ENCODE peak calls at places on chromosome 9, in four cellular contexts. One of them, this sample, is unnamed.

GRCh38 chr9:104287255-104287872 is 193.3 kb downstream of the SMC2 start:
- DNase-seq in C1 segment of cervical spinal cord: no peak
- DNase-seq in NCI-H1092: no peak
- DNase-seq in AG04450: no peak
- DNase-seq in this sample: no peak

GRCh38 chr9:136928591-136928990 is 15.9 kb downstream of the FBXW5 start:
- DNase-seq in AG04450: no peak
- DNase-seq in NCI-H1092: no peak
- DNase-seq in C1 segment of cervical spinal cord: no peak
- DNase-seq in this sample: no peak

GRCh38 chr9:36748322-36748899 is 175.7 kb downstream of the MELK start:
- DNase-seq in NCI-H1092: no peak
- DNase-seq in AG04450: no peak
- DNase-seq in C1 segment of cervical spinal cord: no peak
- DNase-seq in this sample: no peak

GRCh38 chr9:80158150-80158549 is 586.4 kb downstream of the TLE4 start:
- DNase-seq in AG04450: no peak
- DNase-seq in C1 segment of cervical spinal cord: no peak
- DNase-seq in NCI-H1092: no peak
- DNase-seq in this sample: no peak

GRCh38 chr9:25864509-25864908 is 186.3 kb upstream of the TUSC1 start:
- DNase-seq in C1 segment of cervical spinal cord: no peak
- DNase-seq in AG04450: no peak
- DNase-seq in NCI-H1092: no peak
- DNase-seq in this sample: no peak

GRCh38 chr9:136545065-136545965 is 533 bp downstream of the NOTCH1 start:
- DNase-seq in C1 segment of cervical spinal cord: no peak
- DNase-seq in AG04450: no peak
- DNase-seq in NCI-H1092: no peak
- DNase-seq in this sample: no peak

GRCh38 chr9:89419978-89420394 is 77.9 kb downstream of the SEMA4D start:
- DNase-seq in NCI-H1092: no peak
- DNase-seq in C1 segment of cervical spinal cord: no peak
- DNase-seq in AG04450: no peak
- DNase-seq in this sample: no peak

GRCh38 chr9:2066312-2067273 is 51.4 kb downstream of the SMARCA2 start:
- DNase-seq in C1 segment of cervical spinal cord: no peak
- DNase-seq in NCI-H1092: no peak
- DNase-seq in AG04450: no peak
- DNase-seq in this sample: no peak

GRCh38 chr9:89492586-89492985 is 5.3 kb downstream of the SEMA4D start:
- DNase-seq in C1 segment of cervical spinal cord: no peak
- DNase-seq in NCI-H1092: no peak
- DNase-seq in AG04450: no peak
- DNase-seq in this sample: no peak

GRCh38 chr9:7983361-7983974 is 183.9 kb upstream of the DMAC1 start:
- DNase-seq in NCI-H1092: no peak
- DNase-seq in AG04450: no peak
- DNase-seq in C1 segment of cervical spinal cord: no peak
- DNase-seq in this sample: no peak

GRCh38 chr9:33329117-33329563 is 38.8 kb downstream of the NFX1 start:
- DNase-seq in NCI-H1092: no peak
- DNase-seq in AG04450: peak
- DNase-seq in C1 segment of cervical spinal cord: no peak
- DNase-seq in this sample: peak

GRCh38 chr9:16619897-16620296 is 250.6 kb downstream of the BNC2 start:
- DNase-seq in NCI-H1092: no peak
- DNase-seq in AG04450: no peak
- DNase-seq in C1 segment of cervical spinal cord: no peak
- DNase-seq in this sample: no peak

GRCh38 chr9:7912037-7912535 is 112.5 kb upstream of the DMAC1 start:
- DNase-seq in NCI-H1092: no peak
- DNase-seq in AG04450: no peak
- DNase-seq in C1 segment of cervical spinal cord: no peak
- DNase-seq in this sample: no peak

GRCh38 chr9:36132081-36132480 is 4.5 kb upstream of the GLIPR2 start:
- DNase-seq in C1 segment of cervical spinal cord: no peak
- DNase-seq in NCI-H1092: no peak
- DNase-seq in AG04450: no peak
- DNase-seq in this sample: no peak

GRCh38 chr9:25964239-25964638 is 286.0 kb upstream of the TUSC1 start:
- DNase-seq in NCI-H1092: peak
- DNase-seq in AG04450: peak
- DNase-seq in C1 segment of cervical spinal cord: no peak
- DNase-seq in this sample: peak

GRCh38 chr9:17906204-17906840 is 327.5 kb downstream of the SH3GL2 start:
- DNase-seq in C1 segment of cervical spinal cord: no peak
- DNase-seq in NCI-H1092: peak
- DNase-seq in AG04450: no peak
- DNase-seq in this sample: no peak

GRCh38 chr9:125541840-125542243 is 165.2 kb downstream of the MAPKAP1 start:
- DNase-seq in C1 segment of cervical spinal cord: no peak
- DNase-seq in AG04450: no peak
- DNase-seq in NCI-H1092: peak
- DNase-seq in this sample: no peak

GRCh38 chr9:98450486-98450885 is 195.0 kb upstream of the TBC1D2 start:
- DNase-seq in AG04450: no peak
- DNase-seq in NCI-H1092: no peak
- DNase-seq in C1 segment of cervical spinal cord: no peak
- DNase-seq in this sample: no peak

GRCh38 chr9:19517202-19517942 is 108.6 kb downstream of the ACER2 start:
- DNase-seq in NCI-H1092: no peak
- DNase-seq in AG04450: no peak
- DNase-seq in C1 segment of cervical spinal cord: no peak
- DNase-seq in this sample: peak

GRCh38 chr9:22446950-22447606 is 454 bp downstream of the DMRTA1 start:
- DNase-seq in C1 segment of cervical spinal cord: no peak
- DNase-seq in NCI-H1092: peak
- DNase-seq in AG04450: no peak
- DNase-seq in this sample: no peak

GRCh38 chr9:83639266-83639665 is 16.3 kb downstream of the IDNK start:
- DNase-seq in NCI-H1092: no peak
- DNase-seq in C1 segment of cervical spinal cord: no peak
- DNase-seq in AG04450: no peak
- DNase-seq in this sample: no peak

GRCh38 chr9:111412280-111412679 is 71.9 kb downstream of the ECPAS start:
- DNase-seq in C1 segment of cervical spinal cord: peak
- DNase-seq in AG04450: no peak
- DNase-seq in NCI-H1092: no peak
- DNase-seq in this sample: no peak

GRCh38 chr9:123562844-123563346 is 206.9 kb downstream of the CRB2 start:
- DNase-seq in AG04450: peak
- DNase-seq in C1 segment of cervical spinal cord: peak
- DNase-seq in NCI-H1092: no peak
- DNase-seq in this sample: no peak

GRCh38 chr9:33473216-33473615 is 508 bp downstream of the NOL6 start:
- DNase-seq in C1 segment of cervical spinal cord: no peak
- DNase-seq in NCI-H1092: no peak
- DNase-seq in AG04450: no peak
- DNase-seq in this sample: no peak

GRCh38 chr9:115668506-115668905 is 485.1 kb upstream of the PAPPA start:
- DNase-seq in C1 segment of cervical spinal cord: no peak
- DNase-seq in NCI-H1092: no peak
- DNase-seq in AG04450: peak
- DNase-seq in this sample: no peak

This sample was measured in Panc1.